ENCODE peak calls at places on chromosomes 16 and 17, in eight cellular contexts. D, N, L, O, R, Y, U and F are unnamed samples.

GRCh38 chr17:29390856-29391631 is 881 bp downstream of the TAOK1 start:
- DNase-seq in O (no peak), U (peak; percentile 28), D (no peak), Y (no peak), N (peak; percentile 15), R (peak; percentile 21), L (no peak), F (peak; percentile 45)

GRCh38 chr17:19412510-19412909 is 1.5 kb downstream of the RNF112 start:
- DNase-seq in Y (no peak), D (no peak), R (no peak), U (no peak), L (no peak), N (no peak), O (no peak), F (no peak)

GRCh38 chr17:79420318-79421243 is 190.3 kb downstream of the RBFOX3 start:
- DNase-seq in Y (peak; percentile 12), O (no peak), N (no peak), R (peak; percentile 28), D (no peak), L (no peak), U (peak; percentile 20), F (peak; percentile 12)

GRCh38 chr16:3065069-3065741 is at the start of gene IL32:
- DNase-seq in Y (peak; percentile 52), N (peak; percentile 88), O (no peak), R (peak; percentile 85), L (peak; percentile 51), U (peak; percentile 47), D (no peak), F (peak; percentile 85)

GRCh38 chr17:62927083-62927482 is 39.0 kb upstream of the TANC2 start:
- DNase-seq in O (no peak), Y (no peak), L (no peak), D (no peak), R (no peak), U (no peak), N (no peak), F (no peak)

GRCh38 chr17:43871947-43872690 is 25.1 kb downstream of the CD300LG start:
- DNase-seq in R (no peak), N (no peak), L (no peak), O (no peak), D (no peak), Y (no peak), U (no peak), F (no peak)

GRCh38 chr17:8762012-8762411 is 3.7 kb upstream of the SPDYE4 start:
- DNase-seq in Y (no peak), D (no peak), R (no peak), O (no peak), U (no peak), N (no peak), L (no peak), F (no peak)

GRCh38 chr17:14724770-14725169 is 423.9 kb downstream of the HS3ST3B1 start:
- DNase-seq in Y (no peak), U (no peak), D (no peak), O (no peak), N (no peak), L (no peak), R (no peak), F (no peak)

GRCh38 chr16:15952265-15952711 is 2.9 kb downstream of the ABCC1 start:
- DNase-seq in N (peak; percentile 52), Y (no peak), L (no peak), R (no peak), D (no peak), O (no peak), U (peak; percentile 44), F (peak; percentile 49)

GRCh38 chr17:1043601-1044251 is 46.8 kb downstream of the TIMM22 start:
- DNase-seq in Y (no peak), O (peak; percentile 35), N (peak; percentile 88), R (peak; percentile 45), D (no peak), L (no peak), U (no peak), F (peak; percentile 44)

GRCh38 chr16:19116711-19117449 is 3.1 kb downstream of the ITPRIPL2 start:
- DNase-seq in U (peak; percentile 64), D (no peak), O (no peak), Y (no peak), L (no peak), N (no peak), R (no peak), F (peak; percentile 13)

GRCh38 chr17:50697076-50697475 is 10.6 kb downstream of the ANKRD40 start:
- DNase-seq in U (no peak), R (no peak), L (no peak), D (no peak), N (no peak), Y (no peak), O (no peak), F (no peak)

GRCh38 chr17:48990882-48991357 is 6.3 kb upstream of the IGF2BP1 start:
- DNase-seq in Y (no peak), D (no peak), L (no peak), N (no peak), U (no peak), R (no peak), O (no peak), F (no peak)

GRCh38 chr17:47717845-47718621 is 15.0 kb upstream of the TBX21 start:
- DNase-seq in L (peak; percentile 69), Y (no peak), R (no peak), O (no peak), D (no peak), U (peak; percentile 54), N (no peak), F (peak; percentile 45)

GRCh38 chr16:15553313-15554088 is 89.5 kb downstream of the MARF1 start:
- DNase-seq in N (no peak), D (no peak), R (no peak), L (no peak), Y (no peak), O (no peak), U (peak; percentile 35), F (peak; percentile 22)

GRCh38 chr16:75801307-75801706 is 75.0 kb upstream of the CPHXL start:
- DNase-seq in R (no peak), L (no peak), U (no peak), D (no peak), O (no peak), N (no peak), Y (no peak), F (peak; percentile 6)

GRCh38 chr17:29096094-29096493 is 53.2 kb downstream of the PIPOX start:
- DNase-seq in R (no peak), L (no peak), N (no peak), U (no peak), D (no peak), O (peak; percentile 7), Y (no peak), F (no peak)

GRCh38 chr17:82098939-82099765 is 1.1 kb upstream of the FASN start:
- DNase-seq in D (no peak), R (no peak), Y (no peak), L (no peak), O (no peak), U (no peak), N (no peak), F (no peak)

GRCh38 chr16:73909529-73910035 is 387.0 kb upstream of the PSMD7 start:
- DNase-seq in D (no peak), Y (no peak), O (no peak), N (no peak), U (no peak), L (no peak), R (no peak), F (no peak)

GRCh38 chr17:39776267-39776666 is 38.5 kb downstream of the GRB7 start:
- DNase-seq in Y (no peak), O (no peak), U (no peak), D (no peak), L (no peak), N (no peak), R (no peak), F (no peak)

GRCh38 chr16:73012341-73012740 is 35.6 kb downstream of the ZFHX3 start:
- DNase-seq in R (no peak), O (no peak), Y (no peak), U (no peak), L (no peak), D (no peak), N (no peak), F (no peak)